ENCODE peak calls at places on chromosomes 11 and 22, in nine cellular contexts. L is K562; J is lower leg skin; R is fibroblast of mammary gland; V is progenitor cell of endocrine pancreas; A is HFFc6; M is midbrain; Z is CD8-positive, alpha-beta memory T cell; F is stimulated activated CD4-positive, alpha-beta T cell treated with anti-CD3 and anti-CD28 coated beads, Interleukin-4, amount 100 ng/mL, for 48 hours. K is an unnamed sample.

GRCh38 chr22:25747245-25747944 is 5.4 kb downstream of the MYO18B start:
- DNase-seq in M (no peak), Z (no peak), L (peak), A (peak), J (no peak), R (peak), V (no peak), F (no peak), K (peak)

GRCh38 chr22:36926309-36926708 is 12.9 kb downstream of the CSF2RB start:
- DNase-seq in A (no peak), Z (no peak), R (no peak), V (no peak), M (no peak), F (no peak), J (peak), L (no peak), K (no peak)

GRCh38 chr22:42357221-42357620 is 75.0 kb downstream of the NFAM1 start:
- DNase-seq in L (no peak), Z (no peak), R (no peak), F (no peak), A (no peak), J (no peak), V (no peak), M (no peak), K (no peak)

GRCh38 chr11:35420371-35420770 is 1.0 kb upstream of the SLC1A2 start:
- DNase-seq in L (no peak), M (no peak), Z (no peak), F (no peak), A (no peak), J (no peak), V (no peak), R (no peak), K (no peak)

GRCh38 chr11:75140269-75141138 is 10.4 kb upstream of the SLCO2B1 start:
- DNase-seq in L (peak), V (peak), A (peak), Z (peak), M (peak), F (peak), R (peak), J (peak), K (peak)

GRCh38 chr11:69640260-69640994 is 529 bp upstream of the CCND1 start:
- DNase-seq in J (no peak), Z (no peak), R (peak), A (peak), V (no peak), F (no peak), L (no peak), M (no peak), K (no peak)

GRCh38 chr22:39214006-39214382 is 30.8 kb downstream of the PDGFB start:
- DNase-seq in V (no peak), J (peak), Z (no peak), R (no peak), A (no peak), L (no peak), F (no peak), M (no peak), K (no peak)

GRCh38 chr22:32478994-32479393 is 4.4 kb downstream of the FBXO7 start:
- DNase-seq in M (no peak), L (no peak), A (peak), V (no peak), F (no peak), Z (no peak), R (peak), J (no peak), K (no peak)

K was measured in H54.